ENCODE peak calls at places on chromosomes 7 and 10, in ten cellular contexts. One of them, this sample, is unnamed.

GRCh38 chr7:92735707-92736106 is 100.7 kb downstream of the CDK6 start:
- DNase-seq in GM10248: no peak
- DNase-seq in T-helper 9 cell: no peak
- DNase-seq in neural progenitor cell: no peak
- DNase-seq in activated CD8-positive, alpha-beta memory T cell treated with anti-CD3 and anti-CD28 coated beads for 1 hour: no peak
- DNase-seq in NCI-H460: no peak
- DNase-seq in kidney tubule cell: no peak
- DNase-seq in frontal cortex: no peak
- DNase-seq in skeletal muscle cell: no peak
- DNase-seq in cardiac muscle cell: no peak
- DNase-seq in this sample: no peak

GRCh38 chr10:69885379-69886156 is 83.9 kb downstream of the COL13A1 start:
- DNase-seq in cardiac muscle cell: no peak
- DNase-seq in kidney tubule cell: no peak
- DNase-seq in neural progenitor cell: no peak
- DNase-seq in frontal cortex: peak
- DNase-seq in activated CD8-positive, alpha-beta memory T cell treated with anti-CD3 and anti-CD28 coated beads for 1 hour: no peak
- DNase-seq in T-helper 9 cell: no peak
- DNase-seq in GM10248: no peak
- DNase-seq in skeletal muscle cell: no peak
- DNase-seq in NCI-H460: no peak
- DNase-seq in this sample: peak

GRCh38 chr7:80883188-80884025 is 35.4 kb downstream of the SEMA3C start:
- DNase-seq in cardiac muscle cell: no peak
- DNase-seq in kidney tubule cell: peak
- DNase-seq in T-helper 9 cell: no peak
- DNase-seq in neural progenitor cell: no peak
- DNase-seq in NCI-H460: peak
- DNase-seq in frontal cortex: no peak
- DNase-seq in skeletal muscle cell: peak
- DNase-seq in GM10248: no peak
- DNase-seq in activated CD8-positive, alpha-beta memory T cell treated with anti-CD3 and anti-CD28 coated beads for 1 hour: no peak
- DNase-seq in this sample: no peak

GRCh38 chr10:17109475-17110207 is 20.0 kb downstream of the CUBN start:
- DNase-seq in GM10248: no peak
- DNase-seq in cardiac muscle cell: no peak
- DNase-seq in neural progenitor cell: no peak
- DNase-seq in T-helper 9 cell: no peak
- DNase-seq in skeletal muscle cell: peak
- DNase-seq in frontal cortex: no peak
- DNase-seq in activated CD8-positive, alpha-beta memory T cell treated with anti-CD3 and anti-CD28 coated beads for 1 hour: no peak
- DNase-seq in kidney tubule cell: peak
- DNase-seq in NCI-H460: no peak
- DNase-seq in this sample: peak

GRCh38 chr7:90736968-90737939 is 141.1 kb downstream of the CDK14 start:
- DNase-seq in T-helper 9 cell: no peak
- DNase-seq in cardiac muscle cell: no peak
- DNase-seq in neural progenitor cell: no peak
- DNase-seq in frontal cortex: peak
- DNase-seq in NCI-H460: no peak
- DNase-seq in kidney tubule cell: peak
- DNase-seq in skeletal muscle cell: no peak
- DNase-seq in activated CD8-positive, alpha-beta memory T cell treated with anti-CD3 and anti-CD28 coated beads for 1 hour: no peak
- DNase-seq in GM10248: peak
- DNase-seq in this sample: no peak

GRCh38 chr7:127153315-127153714 is 99.4 kb downstream of the GRM8 start:
- DNase-seq in kidney tubule cell: no peak
- DNase-seq in GM10248: no peak
- DNase-seq in skeletal muscle cell: no peak
- DNase-seq in frontal cortex: no peak
- DNase-seq in NCI-H460: no peak
- DNase-seq in neural progenitor cell: no peak
- DNase-seq in activated CD8-positive, alpha-beta memory T cell treated with anti-CD3 and anti-CD28 coated beads for 1 hour: no peak
- DNase-seq in cardiac muscle cell: no peak
- DNase-seq in T-helper 9 cell: no peak
- DNase-seq in this sample: no peak

GRCh38 chr10:63573068-63573697 is 52.0 kb downstream of the REEP3 start:
- DNase-seq in skeletal muscle cell: no peak
- DNase-seq in kidney tubule cell: no peak
- DNase-seq in activated CD8-positive, alpha-beta memory T cell treated with anti-CD3 and anti-CD28 coated beads for 1 hour: no peak
- DNase-seq in GM10248: peak
- DNase-seq in neural progenitor cell: no peak
- DNase-seq in frontal cortex: no peak
- DNase-seq in cardiac muscle cell: no peak
- DNase-seq in NCI-H460: no peak
- DNase-seq in T-helper 9 cell: no peak
- DNase-seq in this sample: no peak

GRCh38 chr10:43209064-43209455 is 57.8 kb downstream of the RASGEF1A start:
- DNase-seq in kidney tubule cell: no peak
- DNase-seq in T-helper 9 cell: no peak
- DNase-seq in activated CD8-positive, alpha-beta memory T cell treated with anti-CD3 and anti-CD28 coated beads for 1 hour: no peak
- DNase-seq in GM10248: no peak
- DNase-seq in neural progenitor cell: no peak
- DNase-seq in frontal cortex: no peak
- DNase-seq in NCI-H460: no peak
- DNase-seq in cardiac muscle cell: no peak
- DNase-seq in skeletal muscle cell: no peak
- DNase-seq in this sample: no peak

GRCh38 chr7:16169537-16169936 is 251.8 kb downstream of the CRPPA start:
- DNase-seq in skeletal muscle cell: no peak
- DNase-seq in GM10248: no peak
- DNase-seq in frontal cortex: no peak
- DNase-seq in T-helper 9 cell: no peak
- DNase-seq in kidney tubule cell: no peak
- DNase-seq in activated CD8-positive, alpha-beta memory T cell treated with anti-CD3 and anti-CD28 coated beads for 1 hour: no peak
- DNase-seq in neural progenitor cell: no peak
- DNase-seq in NCI-H460: no peak
- DNase-seq in cardiac muscle cell: no peak
- DNase-seq in this sample: no peak

GRCh38 chr10:58512470-58513188 is at the start of gene BICC1:
- DNase-seq in kidney tubule cell: peak
- DNase-seq in T-helper 9 cell: no peak
- DNase-seq in NCI-H460: no peak
- DNase-seq in activated CD8-positive, alpha-beta memory T cell treated with anti-CD3 and anti-CD28 coated beads for 1 hour: no peak
- DNase-seq in neural progenitor cell: peak
- DNase-seq in skeletal muscle cell: no peak
- DNase-seq in frontal cortex: peak
- DNase-seq in GM10248: peak
- DNase-seq in cardiac muscle cell: peak
- DNase-seq in this sample: peak

GRCh38 chr7:4549681-4550080 is 132.4 kb upstream of the FOXK1 start:
- DNase-seq in NCI-H460: no peak
- DNase-seq in neural progenitor cell: no peak
- DNase-seq in frontal cortex: peak
- DNase-seq in skeletal muscle cell: no peak
- DNase-seq in T-helper 9 cell: no peak
- DNase-seq in kidney tubule cell: no peak
- DNase-seq in activated CD8-positive, alpha-beta memory T cell treated with anti-CD3 and anti-CD28 coated beads for 1 hour: no peak
- DNase-seq in GM10248: no peak
- DNase-seq in cardiac muscle cell: no peak
- DNase-seq in this sample: no peak

GRCh38 chr10:125479059-125479458 is 203.9 kb downstream of the TEX36 start:
- DNase-seq in GM10248: no peak
- DNase-seq in activated CD8-positive, alpha-beta memory T cell treated with anti-CD3 and anti-CD28 coated beads for 1 hour: no peak
- DNase-seq in T-helper 9 cell: no peak
- DNase-seq in skeletal muscle cell: peak
- DNase-seq in cardiac muscle cell: no peak
- DNase-seq in NCI-H460: no peak
- DNase-seq in frontal cortex: no peak
- DNase-seq in kidney tubule cell: peak
- DNase-seq in neural progenitor cell: no peak
- DNase-seq in this sample: peak

GRCh38 chr10:84138478-84139125 is 707 bp upstream of the GHITM start:
- DNase-seq in kidney tubule cell: no peak
- DNase-seq in NCI-H460: peak
- DNase-seq in skeletal muscle cell: no peak
- DNase-seq in neural progenitor cell: no peak
- DNase-seq in frontal cortex: no peak
- DNase-seq in activated CD8-positive, alpha-beta memory T cell treated with anti-CD3 and anti-CD28 coated beads for 1 hour: no peak
- DNase-seq in cardiac muscle cell: no peak
- DNase-seq in GM10248: peak
- DNase-seq in T-helper 9 cell: peak
- DNase-seq in this sample: peak

GRCh38 chr10:3366735-3367405 is 194.3 kb upstream of the PITRM1 start:
- DNase-seq in activated CD8-positive, alpha-beta memory T cell treated with anti-CD3 and anti-CD28 coated beads for 1 hour: no peak
- DNase-seq in NCI-H460: no peak
- DNase-seq in neural progenitor cell: no peak
- DNase-seq in skeletal muscle cell: no peak
- DNase-seq in frontal cortex: no peak
- DNase-seq in cardiac muscle cell: no peak
- DNase-seq in T-helper 9 cell: no peak
- DNase-seq in GM10248: no peak
- DNase-seq in kidney tubule cell: no peak
- DNase-seq in this sample: no peak

GRCh38 chr10:78899996-78900714 is 168.6 kb upstream of the ZMIZ1 start:
- DNase-seq in NCI-H460: no peak
- DNase-seq in kidney tubule cell: no peak
- DNase-seq in activated CD8-positive, alpha-beta memory T cell treated with anti-CD3 and anti-CD28 coated beads for 1 hour: no peak
- DNase-seq in T-helper 9 cell: no peak
- DNase-seq in skeletal muscle cell: peak
- DNase-seq in cardiac muscle cell: no peak
- DNase-seq in neural progenitor cell: no peak
- DNase-seq in frontal cortex: no peak
- DNase-seq in GM10248: no peak
- DNase-seq in this sample: no peak

GRCh38 chr7:102063736-102064135 is 222.9 kb upstream of the SH2B2 start:
- DNase-seq in cardiac muscle cell: peak
- DNase-seq in frontal cortex: no peak
- DNase-seq in NCI-H460: no peak
- DNase-seq in skeletal muscle cell: no peak
- DNase-seq in T-helper 9 cell: no peak
- DNase-seq in GM10248: no peak
- DNase-seq in kidney tubule cell: peak
- DNase-seq in neural progenitor cell: peak
- DNase-seq in activated CD8-positive, alpha-beta memory T cell treated with anti-CD3 and anti-CD28 coated beads for 1 hour: no peak
- DNase-seq in this sample: no peak

GRCh38 chr7:29352041-29352440 is 157.5 kb downstream of the CHN2 start:
- DNase-seq in activated CD8-positive, alpha-beta memory T cell treated with anti-CD3 and anti-CD28 coated beads for 1 hour: no peak
- DNase-seq in skeletal muscle cell: no peak
- DNase-seq in kidney tubule cell: no peak
- DNase-seq in NCI-H460: no peak
- DNase-seq in neural progenitor cell: no peak
- DNase-seq in GM10248: no peak
- DNase-seq in cardiac muscle cell: no peak
- DNase-seq in T-helper 9 cell: no peak
- DNase-seq in frontal cortex: no peak
- DNase-seq in this sample: no peak

GRCh38 chr10:72204724-72205123 is 11.1 kb upstream of the ANAPC16 start:
- DNase-seq in T-helper 9 cell: no peak
- DNase-seq in skeletal muscle cell: no peak
- DNase-seq in frontal cortex: no peak
- DNase-seq in neural progenitor cell: no peak
- DNase-seq in GM10248: no peak
- DNase-seq in activated CD8-positive, alpha-beta memory T cell treated with anti-CD3 and anti-CD28 coated beads for 1 hour: no peak
- DNase-seq in cardiac muscle cell: peak
- DNase-seq in kidney tubule cell: no peak
- DNase-seq in NCI-H460: no peak
- DNase-seq in this sample: no peak

GRCh38 chr10:72334196-72334831 is 20.4 kb downstream of the DNAJB12 start:
- DNase-seq in NCI-H460: no peak
- DNase-seq in kidney tubule cell: no peak
- DNase-seq in GM10248: no peak
- DNase-seq in T-helper 9 cell: no peak
- DNase-seq in skeletal muscle cell: peak
- DNase-seq in frontal cortex: no peak
- DNase-seq in activated CD8-positive, alpha-beta memory T cell treated with anti-CD3 and anti-CD28 coated beads for 1 hour: no peak
- DNase-seq in neural progenitor cell: peak
- DNase-seq in cardiac muscle cell: peak
- DNase-seq in this sample: peak

GRCh38 chr10:67959839-67960476 is 75.5 kb downstream of the SIRT1 start:
- DNase-seq in activated CD8-positive, alpha-beta memory T cell treated with anti-CD3 and anti-CD28 coated beads for 1 hour: no peak
- DNase-seq in neural progenitor cell: no peak
- DNase-seq in frontal cortex: no peak
- DNase-seq in T-helper 9 cell: no peak
- DNase-seq in GM10248: no peak
- DNase-seq in cardiac muscle cell: peak
- DNase-seq in NCI-H460: no peak
- DNase-seq in skeletal muscle cell: no peak
- DNase-seq in kidney tubule cell: no peak
- DNase-seq in this sample: no peak

GRCh38 chr7:48759431-48760080 is 164.8 kb upstream of the CDC14C start:
- DNase-seq in kidney tubule cell: no peak
- DNase-seq in neural progenitor cell: no peak
- DNase-seq in GM10248: no peak
- DNase-seq in T-helper 9 cell: no peak
- DNase-seq in activated CD8-positive, alpha-beta memory T cell treated with anti-CD3 and anti-CD28 coated beads for 1 hour: no peak
- DNase-seq in frontal cortex: no peak
- DNase-seq in cardiac muscle cell: no peak
- DNase-seq in skeletal muscle cell: no peak
- DNase-seq in NCI-H460: no peak
- DNase-seq in this sample: no peak

GRCh38 chr10:62166331-62167154 is 102.1 kb downstream of the RTKN2 start:
- DNase-seq in activated CD8-positive, alpha-beta memory T cell treated with anti-CD3 and anti-CD28 coated beads for 1 hour: no peak
- DNase-seq in skeletal muscle cell: peak
- DNase-seq in GM10248: peak
- DNase-seq in T-helper 9 cell: no peak
- DNase-seq in cardiac muscle cell: no peak
- DNase-seq in neural progenitor cell: no peak
- DNase-seq in NCI-H460: no peak
- DNase-seq in frontal cortex: no peak
- DNase-seq in kidney tubule cell: no peak
- DNase-seq in this sample: peak